ENCODE peak calls at places on chromosomes 2 and 18, in ten cellular contexts. One of them, this sample, is unnamed.

GRCh38 chr2:144040834-144041233 is 479.1 kb downstream of the ZEB2 start:
- DNase-seq in fibroblast of lung: no peak
- DNase-seq in AG04450: no peak
- DNase-seq in A549: no peak
- DNase-seq in HepG2: no peak
- DNase-seq in AG04449: no peak
- DNase-seq in hepatocyte: no peak
- DNase-seq in ovary: no peak
- DNase-seq in tibial artery: no peak
- DNase-seq in brain microvascular endothelial cell: no peak
- DNase-seq in this sample: no peak

GRCh38 chr2:10978112-10978670 is 66.5 kb downstream of the KCNF1 start:
- DNase-seq in fibroblast of lung: no peak
- DNase-seq in hepatocyte: no peak
- DNase-seq in AG04449: no peak
- DNase-seq in brain microvascular endothelial cell: no peak
- DNase-seq in HepG2: no peak
- DNase-seq in ovary: no peak
- DNase-seq in tibial artery: no peak
- DNase-seq in AG04450: no peak
- DNase-seq in A549: no peak
- DNase-seq in this sample: no peak

GRCh38 chr2:167294775-167295140 is 406.5 kb downstream of the XIRP2 start:
- DNase-seq in HepG2: no peak
- DNase-seq in AG04449: no peak
- DNase-seq in hepatocyte: no peak
- DNase-seq in ovary: no peak
- DNase-seq in brain microvascular endothelial cell: no peak
- DNase-seq in A549: no peak
- DNase-seq in tibial artery: no peak
- DNase-seq in AG04450: no peak
- DNase-seq in fibroblast of lung: no peak
- DNase-seq in this sample: no peak

GRCh38 chr2:27741673-27742072 is 29.8 kb upstream of the MRPL33 start:
- DNase-seq in AG04450: no peak
- DNase-seq in HepG2: no peak
- DNase-seq in fibroblast of lung: no peak
- DNase-seq in tibial artery: no peak
- DNase-seq in AG04449: no peak
- DNase-seq in A549: no peak
- DNase-seq in ovary: no peak
- DNase-seq in brain microvascular endothelial cell: no peak
- DNase-seq in hepatocyte: no peak
- DNase-seq in this sample: no peak

GRCh38 chr2:43328157-43328556 is 101.8 kb upstream of the ZFP36L2 start:
- DNase-seq in brain microvascular endothelial cell: no peak
- DNase-seq in hepatocyte: peak
- DNase-seq in ovary: no peak
- DNase-seq in AG04449: no peak
- DNase-seq in HepG2: no peak
- DNase-seq in A549: no peak
- DNase-seq in tibial artery: no peak
- DNase-seq in fibroblast of lung: no peak
- DNase-seq in AG04450: no peak
- DNase-seq in this sample: peak

GRCh38 chr2:64401501-64401880 is 52.5 kb upstream of the LGALSL start:
- DNase-seq in fibroblast of lung: no peak
- DNase-seq in ovary: no peak
- DNase-seq in A549: no peak
- DNase-seq in hepatocyte: peak
- DNase-seq in AG04449: no peak
- DNase-seq in AG04450: no peak
- DNase-seq in brain microvascular endothelial cell: no peak
- DNase-seq in HepG2: no peak
- DNase-seq in tibial artery: no peak
- DNase-seq in this sample: no peak

GRCh38 chr2:160039166-160039903 is 23.1 kb downstream of the PLA2R1 start:
- DNase-seq in brain microvascular endothelial cell: peak
- DNase-seq in AG04449: peak
- DNase-seq in HepG2: no peak
- DNase-seq in AG04450: no peak
- DNase-seq in fibroblast of lung: peak
- DNase-seq in tibial artery: peak
- DNase-seq in A549: peak
- DNase-seq in hepatocyte: no peak
- DNase-seq in ovary: peak
- DNase-seq in this sample: peak

GRCh38 chr2:20444113-20444992 is 2.5 kb upstream of the RHOB start:
- DNase-seq in ovary: no peak
- DNase-seq in AG04450: no peak
- DNase-seq in HepG2: no peak
- DNase-seq in A549: peak
- DNase-seq in hepatocyte: peak
- DNase-seq in fibroblast of lung: no peak
- DNase-seq in AG04449: no peak
- DNase-seq in brain microvascular endothelial cell: peak
- DNase-seq in tibial artery: peak
- DNase-seq in this sample: peak

GRCh38 chr2:98085649-98086048 is 1.3 kb upstream of the VWA3B start:
- DNase-seq in AG04450: no peak
- DNase-seq in A549: peak
- DNase-seq in hepatocyte: no peak
- DNase-seq in brain microvascular endothelial cell: no peak
- DNase-seq in HepG2: no peak
- DNase-seq in fibroblast of lung: no peak
- DNase-seq in tibial artery: no peak
- DNase-seq in AG04449: no peak
- DNase-seq in ovary: no peak
- DNase-seq in this sample: no peak

GRCh38 chr2:2229898-2230817 is 100.9 kb downstream of the MYT1L start:
- DNase-seq in fibroblast of lung: no peak
- DNase-seq in A549: peak
- DNase-seq in ovary: no peak
- DNase-seq in tibial artery: no peak
- DNase-seq in brain microvascular endothelial cell: no peak
- DNase-seq in HepG2: no peak
- DNase-seq in AG04450: no peak
- DNase-seq in AG04449: no peak
- DNase-seq in hepatocyte: no peak
- DNase-seq in this sample: peak

GRCh38 chr18:22813648-22814328 is 119.3 kb upstream of the RBBP8 start:
- DNase-seq in AG04449: no peak
- DNase-seq in ovary: no peak
- DNase-seq in tibial artery: no peak
- DNase-seq in fibroblast of lung: peak
- DNase-seq in AG04450: no peak
- DNase-seq in A549: peak
- DNase-seq in hepatocyte: peak
- DNase-seq in brain microvascular endothelial cell: peak
- DNase-seq in HepG2: peak
- DNase-seq in this sample: peak

GRCh38 chr2:66897676-66898280 is 462.9 kb downstream of the MEIS1 start:
- DNase-seq in hepatocyte: no peak
- DNase-seq in brain microvascular endothelial cell: no peak
- DNase-seq in tibial artery: no peak
- DNase-seq in AG04450: no peak
- DNase-seq in A549: no peak
- DNase-seq in fibroblast of lung: peak
- DNase-seq in HepG2: no peak
- DNase-seq in ovary: no peak
- DNase-seq in AG04449: no peak
- DNase-seq in this sample: no peak

GRCh38 chr2:233404227-233404626 is 49.9 kb downstream of the DGKD start:
- DNase-seq in ovary: no peak
- DNase-seq in HepG2: peak
- DNase-seq in tibial artery: no peak
- DNase-seq in brain microvascular endothelial cell: no peak
- DNase-seq in AG04449: no peak
- DNase-seq in hepatocyte: no peak
- DNase-seq in A549: peak
- DNase-seq in AG04450: no peak
- DNase-seq in fibroblast of lung: no peak
- DNase-seq in this sample: peak

GRCh38 chr2:128868686-128869551 is 550.3 kb upstream of the HS6ST1 start:
- DNase-seq in hepatocyte: no peak
- DNase-seq in AG04449: no peak
- DNase-seq in fibroblast of lung: peak
- DNase-seq in ovary: no peak
- DNase-seq in tibial artery: no peak
- DNase-seq in HepG2: no peak
- DNase-seq in A549: no peak
- DNase-seq in brain microvascular endothelial cell: no peak
- DNase-seq in AG04450: no peak
- DNase-seq in this sample: peak

GRCh38 chr2:224982226-224982625 is 60.0 kb downstream of the DOCK10 start:
- DNase-seq in tibial artery: no peak
- DNase-seq in HepG2: no peak
- DNase-seq in brain microvascular endothelial cell: peak
- DNase-seq in hepatocyte: no peak
- DNase-seq in AG04450: no peak
- DNase-seq in AG04449: no peak
- DNase-seq in A549: no peak
- DNase-seq in ovary: no peak
- DNase-seq in fibroblast of lung: peak
- DNase-seq in this sample: peak
- H3K4me3 ChIP-seq in tibial artery: peak
- H3K4me3 ChIP-seq in HepG2: no peak
- H3K4me3 ChIP-seq in brain microvascular endothelial cell: peak
- H3K4me3 ChIP-seq in hepatocyte: no peak
- H3K4me3 ChIP-seq in AG04450: peak
- H3K4me3 ChIP-seq in AG04449: no peak
- H3K4me3 ChIP-seq in A549: no peak
- H3K4me3 ChIP-seq in ovary: no peak
- H3K4me3 ChIP-seq in fibroblast of lung: peak
- H3K4me3 ChIP-seq in this sample: no peak

DNA sequence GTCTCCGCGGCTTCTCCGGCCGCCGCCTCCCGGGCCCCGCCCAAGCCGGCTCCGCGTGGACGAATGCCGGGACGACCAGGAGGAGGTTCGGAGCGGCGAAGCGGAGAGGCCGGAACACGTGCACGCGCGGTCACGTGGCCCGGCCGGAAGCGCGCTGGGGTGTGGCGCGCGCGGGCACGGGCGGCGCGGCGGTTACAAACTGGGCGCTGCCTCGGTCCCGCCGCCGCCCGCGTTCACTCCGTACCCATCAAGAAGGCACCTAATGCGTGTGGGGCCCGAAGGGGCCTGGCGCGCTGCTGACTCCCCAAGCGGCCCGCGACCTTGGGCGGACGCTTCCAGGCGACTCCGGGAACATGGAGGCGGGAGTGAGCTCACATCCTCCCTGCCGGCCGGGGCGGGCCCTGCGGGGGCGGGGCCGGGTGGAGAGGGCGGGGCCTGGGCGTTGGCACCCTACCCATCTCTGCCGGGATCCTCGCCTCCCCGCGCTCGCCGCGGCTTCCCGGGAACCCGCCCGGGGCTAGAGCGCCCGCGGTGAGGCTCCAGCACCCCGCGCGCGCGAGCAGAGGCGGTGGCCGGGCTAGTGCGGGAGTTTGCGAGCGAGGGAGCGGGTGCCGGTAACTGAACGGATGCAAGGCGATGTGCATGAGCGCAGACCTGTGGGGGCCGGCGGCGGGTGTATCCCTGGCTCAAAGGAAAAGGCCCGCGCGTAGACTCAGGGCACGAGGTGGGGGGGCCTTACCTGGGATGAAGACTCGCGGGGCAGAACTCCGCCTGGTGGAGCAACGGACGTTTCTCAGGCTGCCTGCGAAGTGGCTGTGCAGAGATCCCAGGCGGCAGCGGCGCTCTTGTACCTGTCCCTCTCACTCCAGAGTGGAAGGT is at the start of gene TMEM185B:
- DNase-seq in ovary: peak
- DNase-seq in HepG2: peak
- DNase-seq in AG04449: no peak
- DNase-seq in brain microvascular endothelial cell: peak
- DNase-seq in hepatocyte: peak
- DNase-seq in A549: peak
- DNase-seq in AG04450: peak
- DNase-seq in fibroblast of lung: peak
- DNase-seq in tibial artery: peak
- DNase-seq in this sample: peak
- TF ChIP-seq CTCF in ovary: no peak
- TF ChIP-seq CTCF in HepG2: peak
- TF ChIP-seq CTCF in AG04449: peak
- TF ChIP-seq CTCF in brain microvascular endothelial cell: peak
- TF ChIP-seq CTCF in hepatocyte: peak
- TF ChIP-seq CTCF in A549: peak
- TF ChIP-seq CTCF in AG04450: peak
- TF ChIP-seq CTCF in fibroblast of lung: peak
- TF ChIP-seq CTCF in tibial artery: peak
- TF ChIP-seq CTCF in this sample: peak

GRCh38 chr2:157836531-157836930 is 39.6 kb downstream of the ACVR1 start:
- DNase-seq in A549: no peak
- DNase-seq in hepatocyte: peak
- DNase-seq in AG04449: no peak
- DNase-seq in tibial artery: no peak
- DNase-seq in fibroblast of lung: no peak
- DNase-seq in HepG2: peak
- DNase-seq in AG04450: no peak
- DNase-seq in ovary: no peak
- DNase-seq in brain microvascular endothelial cell: no peak
- DNase-seq in this sample: no peak
- H3K4me3 ChIP-seq in A549: no peak
- H3K4me3 ChIP-seq in hepatocyte: no peak
- H3K4me3 ChIP-seq in AG04449: no peak
- H3K4me3 ChIP-seq in tibial artery: no peak
- H3K4me3 ChIP-seq in fibroblast of lung: no peak
- H3K4me3 ChIP-seq in HepG2: no peak
- H3K4me3 ChIP-seq in AG04450: no peak
- H3K4me3 ChIP-seq in ovary: no peak
- H3K4me3 ChIP-seq in brain microvascular endothelial cell: no peak
- H3K4me3 ChIP-seq in this sample: no peak

DNA sequence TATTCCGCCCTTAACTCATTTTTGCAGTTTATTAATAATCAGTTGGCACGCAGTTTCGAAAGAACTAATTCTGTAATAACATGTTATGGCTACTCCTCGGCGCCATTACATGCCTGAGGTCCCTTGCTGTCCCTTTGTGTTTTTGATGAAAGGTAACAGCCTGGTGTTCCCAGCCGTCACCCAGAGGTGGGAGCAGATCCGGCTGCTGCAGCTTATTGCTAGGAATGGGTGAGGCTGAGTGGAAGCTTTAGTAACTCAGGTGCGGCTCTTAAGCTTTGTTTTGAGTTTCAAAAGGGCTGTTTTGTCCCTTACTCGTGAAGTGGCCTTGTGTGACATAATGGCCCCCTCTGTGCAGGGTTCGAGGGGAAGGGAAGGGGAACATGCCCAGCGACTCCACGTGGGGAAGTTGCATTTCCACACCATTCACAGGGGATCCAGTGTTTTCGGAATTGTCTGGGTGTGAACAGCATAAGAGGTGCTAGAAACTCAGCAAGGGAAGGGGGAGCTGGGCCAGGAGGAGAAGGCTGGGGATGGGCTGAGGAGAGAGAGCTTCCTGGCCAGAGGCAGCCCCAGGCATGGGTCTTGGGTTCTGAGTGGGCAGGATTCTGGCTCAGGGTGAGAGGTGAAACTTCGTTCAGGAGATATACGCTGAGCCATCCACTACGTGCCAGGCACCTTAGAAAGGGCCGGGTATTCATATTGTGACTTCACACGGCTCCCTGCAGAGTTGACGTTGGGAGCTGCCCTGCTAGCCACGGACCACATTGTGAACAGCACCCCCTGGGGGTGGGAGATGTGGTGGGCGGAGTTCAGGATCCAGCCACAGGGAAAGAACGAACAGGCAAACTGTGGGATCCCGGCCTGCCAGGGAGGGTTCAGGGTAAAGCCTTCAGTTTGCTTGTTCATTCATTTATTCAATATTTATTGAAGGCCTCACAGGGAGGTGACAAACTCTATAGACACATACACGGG is 84.4 kb downstream of the TGOLN2 start:
- DNase-seq in brain microvascular endothelial cell: peak
- DNase-seq in tibial artery: peak
- DNase-seq in HepG2: peak
- DNase-seq in AG04450: no peak
- DNase-seq in AG04449: no peak
- DNase-seq in hepatocyte: no peak
- DNase-seq in A549: peak
- DNase-seq in fibroblast of lung: no peak
- DNase-seq in ovary: no peak
- DNase-seq in this sample: peak
- TF ChIP-seq CTCF in brain microvascular endothelial cell: peak
- TF ChIP-seq CTCF in tibial artery: peak
- TF ChIP-seq CTCF in HepG2: peak
- TF ChIP-seq CTCF in AG04450: peak
- TF ChIP-seq CTCF in AG04449: peak
- TF ChIP-seq CTCF in hepatocyte: peak
- TF ChIP-seq CTCF in A549: peak
- TF ChIP-seq CTCF in fibroblast of lung: peak
- TF ChIP-seq CTCF in ovary: no peak
- TF ChIP-seq CTCF in this sample: peak

This sample was measured in astrocyte of the spinal cord.